ENCODE peak calls at places on chromosome 19, in eight cellular contexts. One of them, this sample, is unnamed. For H3K36me3, the result is how much of the 10 kb centered on the place peaks cover.

GRCh38 chr19:6683971-6684370 is 14.0 kb upstream of the TNFSF14 start:
- DNase-seq in mesendoderm: no peak
- DNase-seq in thoracic aorta: no peak
- DNase-seq in CD8-positive, alpha-beta T cell: no peak
- DNase-seq in lung: no peak
- DNase-seq in PC-3: no peak
- DNase-seq in lower lobe of right lung: no peak
- DNase-seq in body of pancreas: no peak
- DNase-seq in this sample: no peak

GRCh38 chr19:29858000-29858596 is 46.3 kb downstream of the CCNE1 start:
- DNase-seq in mesendoderm: peak
- DNase-seq in thoracic aorta: no peak
- DNase-seq in CD8-positive, alpha-beta T cell: peak
- DNase-seq in lung: peak
- DNase-seq in PC-3: peak
- DNase-seq in lower lobe of right lung: no peak
- DNase-seq in body of pancreas: peak
- DNase-seq in this sample: peak

GRCh38 chr19:27765912-27766725 is 1446.8 kb downstream of the UQCRFS1 start:
- DNase-seq in mesendoderm: no peak
- DNase-seq in thoracic aorta: no peak
- DNase-seq in CD8-positive, alpha-beta T cell: no peak
- DNase-seq in lung: no peak
- DNase-seq in PC-3: no peak
- DNase-seq in lower lobe of right lung: no peak
- DNase-seq in body of pancreas: no peak
- DNase-seq in this sample: no peak

GRCh38 chr19:33344210-33344609 is 29.3 kb upstream of the CEBPG start:
- DNase-seq in mesendoderm: peak
- DNase-seq in thoracic aorta: no peak
- DNase-seq in CD8-positive, alpha-beta T cell: no peak
- DNase-seq in lung: no peak
- DNase-seq in PC-3: no peak
- DNase-seq in lower lobe of right lung: no peak
- DNase-seq in body of pancreas: no peak
- DNase-seq in this sample: no peak

GRCh38 chr19:38401148-38401547 is 1.7 kb upstream of the FAM98C start:
- DNase-seq in mesendoderm: peak
- DNase-seq in thoracic aorta: no peak
- DNase-seq in CD8-positive, alpha-beta T cell: no peak
- DNase-seq in lung: no peak
- DNase-seq in PC-3: peak
- DNase-seq in lower lobe of right lung: no peak
- DNase-seq in body of pancreas: no peak
- DNase-seq in this sample: no peak

GRCh38 chr19:400976-401835 is 7.7 kb downstream of the C2CD4C start:
- DNase-seq in mesendoderm: no peak
- DNase-seq in thoracic aorta: no peak
- DNase-seq in CD8-positive, alpha-beta T cell: no peak
- DNase-seq in lung: no peak
- DNase-seq in PC-3: no peak
- DNase-seq in lower lobe of right lung: peak
- DNase-seq in body of pancreas: no peak
- DNase-seq in this sample: no peak

GRCh38 chr19:30303131-30303654 is 69.0 kb upstream of the ZNF536 start:
- DNase-seq in mesendoderm: no peak
- DNase-seq in thoracic aorta: no peak
- DNase-seq in CD8-positive, alpha-beta T cell: no peak
- DNase-seq in lung: no peak
- DNase-seq in PC-3: no peak
- DNase-seq in lower lobe of right lung: no peak
- DNase-seq in body of pancreas: no peak
- DNase-seq in this sample: no peak

GRCh38 chr19:43519436-43520088 is 7.4 kb downstream of the ETHE1 start:
- DNase-seq in mesendoderm: peak
- DNase-seq in thoracic aorta: no peak
- DNase-seq in CD8-positive, alpha-beta T cell: peak
- DNase-seq in lung: peak
- DNase-seq in PC-3: peak
- DNase-seq in lower lobe of right lung: peak
- DNase-seq in body of pancreas: peak
- DNase-seq in this sample: peak

GRCh38 chr19:51448011-51448744 is 10.1 kb downstream of the SIGLEC8 start:
- DNase-seq in mesendoderm: no peak
- DNase-seq in thoracic aorta: no peak
- DNase-seq in CD8-positive, alpha-beta T cell: no peak
- DNase-seq in lung: no peak
- DNase-seq in PC-3: no peak
- DNase-seq in lower lobe of right lung: no peak
- DNase-seq in body of pancreas: no peak
- DNase-seq in this sample: no peak

GRCh38 chr19:38878575-38879399 is 712 bp upstream of the RINL start:
- DNase-seq in mesendoderm: no peak
- DNase-seq in thoracic aorta: no peak
- DNase-seq in CD8-positive, alpha-beta T cell: no peak
- DNase-seq in lung: no peak
- DNase-seq in PC-3: no peak
- DNase-seq in lower lobe of right lung: no peak
- DNase-seq in body of pancreas: no peak
- DNase-seq in this sample: no peak

GRCh38 chr19:751501-752341 is 809 bp downstream of the MISP start:
- DNase-seq in mesendoderm: peak
- DNase-seq in thoracic aorta: no peak
- DNase-seq in CD8-positive, alpha-beta T cell: peak
- DNase-seq in lung: no peak
- DNase-seq in PC-3: peak
- DNase-seq in lower lobe of right lung: no peak
- DNase-seq in body of pancreas: peak
- DNase-seq in this sample: no peak

GRCh38 chr19:55668603-55669348 is 6.2 kb upstream of the EPN1 start:
- DNase-seq in mesendoderm: no peak
- DNase-seq in thoracic aorta: no peak
- DNase-seq in CD8-positive, alpha-beta T cell: no peak
- DNase-seq in lung: no peak
- DNase-seq in PC-3: no peak
- DNase-seq in lower lobe of right lung: no peak
- DNase-seq in body of pancreas: no peak
- DNase-seq in this sample: no peak

GRCh38 chr19:15195381-15195964 is 5.3 kb downstream of the NOTCH3 start:
- DNase-seq in mesendoderm: peak
- DNase-seq in thoracic aorta: peak
- DNase-seq in CD8-positive, alpha-beta T cell: peak
- DNase-seq in lung: peak
- DNase-seq in PC-3: peak
- DNase-seq in lower lobe of right lung: peak
- DNase-seq in body of pancreas: peak
- DNase-seq in this sample: peak

GRCh38 chr19:10769533-10770491 is 51.9 kb downstream of the DNM2 start:
- DNase-seq in mesendoderm: peak
- DNase-seq in thoracic aorta: no peak
- DNase-seq in CD8-positive, alpha-beta T cell: peak
- DNase-seq in lung: no peak
- DNase-seq in PC-3: peak
- DNase-seq in lower lobe of right lung: no peak
- DNase-seq in body of pancreas: peak
- DNase-seq in this sample: no peak

GRCh38 chr19:10228925-10229324 is 2.2 kb downstream of the S1PR2 start:
- DNase-seq in mesendoderm: peak
- DNase-seq in thoracic aorta: no peak
- DNase-seq in CD8-positive, alpha-beta T cell: peak
- DNase-seq in lung: no peak
- DNase-seq in PC-3: peak
- DNase-seq in lower lobe of right lung: no peak
- DNase-seq in body of pancreas: no peak
- DNase-seq in this sample: peak

GRCh38 chr19:45826934-45827333 is 11.8 kb upstream of the RSPH6A start:
- DNase-seq in mesendoderm: no peak
- DNase-seq in thoracic aorta: no peak
- DNase-seq in CD8-positive, alpha-beta T cell: no peak
- DNase-seq in lung: no peak
- DNase-seq in PC-3: no peak
- DNase-seq in lower lobe of right lung: no peak
- DNase-seq in body of pancreas: no peak
- DNase-seq in this sample: no peak
- H3K36me3 ChIP-seq in mesendoderm: under half
- H3K36me3 ChIP-seq in thoracic aorta: half or more
- H3K36me3 ChIP-seq in CD8-positive, alpha-beta T cell: half or more
- H3K36me3 ChIP-seq in lung: half or more
- H3K36me3 ChIP-seq in PC-3: under half
- H3K36me3 ChIP-seq in lower lobe of right lung: half or more
- H3K36me3 ChIP-seq in body of pancreas: under half
- H3K36me3 ChIP-seq in this sample: half or more

DNA sequence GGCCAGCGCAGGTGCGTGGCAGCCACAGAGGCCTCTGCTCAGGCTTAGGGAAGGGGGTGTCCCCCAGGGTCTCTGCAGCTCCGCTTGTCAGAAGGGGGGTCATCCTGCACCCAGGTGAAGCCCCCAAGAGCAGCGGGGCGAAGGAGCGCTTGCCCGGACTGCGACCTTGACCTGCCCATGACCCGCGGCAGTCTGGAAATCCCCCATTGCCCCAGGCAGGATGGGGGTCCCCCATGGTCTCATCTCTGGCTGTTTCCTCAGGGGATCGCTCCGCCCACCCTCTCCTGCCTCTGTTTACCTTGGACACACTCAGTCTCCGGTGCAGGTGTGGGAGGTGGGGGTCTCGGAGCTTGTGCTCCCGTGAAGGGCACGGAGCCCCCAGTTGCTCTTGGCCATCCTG is 82.7 kb downstream of the KDM4B start:
- DNase-seq in mesendoderm: no peak
- DNase-seq in thoracic aorta: no peak
- DNase-seq in CD8-positive, alpha-beta T cell: no peak
- DNase-seq in lung: no peak
- DNase-seq in PC-3: no peak
- DNase-seq in lower lobe of right lung: no peak
- DNase-seq in body of pancreas: no peak
- DNase-seq in this sample: no peak
- H3K36me3 ChIP-seq in mesendoderm: under half
- H3K36me3 ChIP-seq in thoracic aorta: under half
- H3K36me3 ChIP-seq in CD8-positive, alpha-beta T cell: under half
- H3K36me3 ChIP-seq in lung: under half
- H3K36me3 ChIP-seq in PC-3: under half
- H3K36me3 ChIP-seq in lower lobe of right lung: half or more
- H3K36me3 ChIP-seq in body of pancreas: under half
- H3K36me3 ChIP-seq in this sample: under half

GRCh38 chr19:1817553-1818179 is 5.6 kb upstream of the ATP8B3 start:
- DNase-seq in mesendoderm: no peak
- DNase-seq in thoracic aorta: no peak
- DNase-seq in CD8-positive, alpha-beta T cell: no peak
- DNase-seq in lung: no peak
- DNase-seq in PC-3: no peak
- DNase-seq in lower lobe of right lung: no peak
- DNase-seq in body of pancreas: no peak
- DNase-seq in this sample: no peak

GRCh38 chr19:1814833-1815604 is 2.9 kb upstream of the ATP8B3 start:
- DNase-seq in mesendoderm: no peak
- DNase-seq in thoracic aorta: no peak
- DNase-seq in CD8-positive, alpha-beta T cell: no peak
- DNase-seq in lung: no peak
- DNase-seq in PC-3: no peak
- DNase-seq in lower lobe of right lung: no peak
- DNase-seq in body of pancreas: no peak
- DNase-seq in this sample: no peak

GRCh38 chr19:1818549-1819195 is 6.6 kb upstream of the ATP8B3 start:
- DNase-seq in mesendoderm: no peak
- DNase-seq in thoracic aorta: no peak
- DNase-seq in CD8-positive, alpha-beta T cell: no peak
- DNase-seq in lung: no peak
- DNase-seq in PC-3: no peak
- DNase-seq in lower lobe of right lung: no peak
- DNase-seq in body of pancreas: no peak
- DNase-seq in this sample: no peak

GRCh38 chr19:1815605-1816529 is 3.8 kb upstream of the ATP8B3 start:
- DNase-seq in mesendoderm: no peak
- DNase-seq in thoracic aorta: no peak
- DNase-seq in CD8-positive, alpha-beta T cell: no peak
- DNase-seq in lung: no peak
- DNase-seq in PC-3: no peak
- DNase-seq in lower lobe of right lung: no peak
- DNase-seq in body of pancreas: no peak
- DNase-seq in this sample: no peak

GRCh38 chr19:1816530-1817298 is 4.6 kb upstream of the ATP8B3 start:
- DNase-seq in mesendoderm: no peak
- DNase-seq in thoracic aorta: no peak
- DNase-seq in CD8-positive, alpha-beta T cell: no peak
- DNase-seq in lung: no peak
- DNase-seq in PC-3: no peak
- DNase-seq in lower lobe of right lung: no peak
- DNase-seq in body of pancreas: no peak
- DNase-seq in this sample: no peak
- H3K36me3 ChIP-seq in mesendoderm: under half
- H3K36me3 ChIP-seq in thoracic aorta: under half
- H3K36me3 ChIP-seq in CD8-positive, alpha-beta T cell: under half
- H3K36me3 ChIP-seq in lung: half or more
- H3K36me3 ChIP-seq in PC-3: under half
- H3K36me3 ChIP-seq in lower lobe of right lung: half or more
- H3K36me3 ChIP-seq in body of pancreas: under half
- H3K36me3 ChIP-seq in this sample: under half

GRCh38 chr19:18518639-18519038 is 3.2 kb downstream of the ELL start:
- DNase-seq in mesendoderm: no peak
- DNase-seq in thoracic aorta: no peak
- DNase-seq in CD8-positive, alpha-beta T cell: no peak
- DNase-seq in lung: no peak
- DNase-seq in PC-3: no peak
- DNase-seq in lower lobe of right lung: no peak
- DNase-seq in body of pancreas: no peak
- DNase-seq in this sample: no peak

GRCh38 chr19:18515959-18516358 is 5.9 kb downstream of the ELL start:
- DNase-seq in mesendoderm: no peak
- DNase-seq in thoracic aorta: no peak
- DNase-seq in CD8-positive, alpha-beta T cell: no peak
- DNase-seq in lung: no peak
- DNase-seq in PC-3: no peak
- DNase-seq in lower lobe of right lung: no peak
- DNase-seq in body of pancreas: no peak
- DNase-seq in this sample: no peak

GRCh38 chr19:18514800-18515682 is 6.8 kb downstream of the ELL start:
- DNase-seq in mesendoderm: peak
- DNase-seq in thoracic aorta: no peak
- DNase-seq in CD8-positive, alpha-beta T cell: peak
- DNase-seq in lung: peak
- DNase-seq in PC-3: peak
- DNase-seq in lower lobe of right lung: peak
- DNase-seq in body of pancreas: peak
- DNase-seq in this sample: no peak

GRCh38 chr19:18519962-18520847 is 1.7 kb downstream of the ELL start:
- DNase-seq in mesendoderm: peak
- DNase-seq in thoracic aorta: no peak
- DNase-seq in CD8-positive, alpha-beta T cell: peak
- DNase-seq in lung: peak
- DNase-seq in PC-3: peak
- DNase-seq in lower lobe of right lung: no peak
- DNase-seq in body of pancreas: peak
- DNase-seq in this sample: peak

DNA sequence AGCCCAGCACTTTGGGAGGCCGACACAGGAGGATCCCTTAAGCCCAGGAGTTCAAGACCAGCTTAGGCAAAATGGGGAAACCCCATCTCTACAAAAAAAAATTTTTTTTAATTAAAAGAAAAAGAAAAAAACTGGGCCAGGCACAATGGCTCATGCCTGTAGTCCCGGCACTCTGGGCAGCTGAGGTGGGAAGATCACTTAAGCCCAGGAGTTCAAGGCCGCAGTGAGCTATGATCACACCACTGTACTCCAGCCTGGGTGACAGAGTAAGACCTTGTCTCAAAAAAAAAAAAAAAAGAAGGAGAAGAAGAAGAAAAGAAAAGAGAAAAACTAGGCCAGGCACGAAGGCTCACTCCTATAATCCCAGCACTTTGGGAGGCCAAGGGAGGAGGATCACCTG is 4.3 kb downstream of the ELL start:
- DNase-seq in mesendoderm: no peak
- DNase-seq in thoracic aorta: no peak
- DNase-seq in CD8-positive, alpha-beta T cell: no peak
- DNase-seq in lung: no peak
- DNase-seq in PC-3: no peak
- DNase-seq in lower lobe of right lung: no peak
- DNase-seq in body of pancreas: no peak
- DNase-seq in this sample: no peak
- H3K36me3 ChIP-seq in mesendoderm: under half
- H3K36me3 ChIP-seq in thoracic aorta: under half
- H3K36me3 ChIP-seq in CD8-positive, alpha-beta T cell: under half
- H3K36me3 ChIP-seq in lung: under half
- H3K36me3 ChIP-seq in PC-3: under half
- H3K36me3 ChIP-seq in lower lobe of right lung: under half
- H3K36me3 ChIP-seq in body of pancreas: under half
- H3K36me3 ChIP-seq in this sample: under half